ENCODE peak calls at places on chromosomes 7 and 10, in seven cellular contexts. T is mammary epithelial cell; A is T-helper 9 cell; K is NCI-H1694 treated with DMSO at 0.1 percent for 48 hours; W is stimulated activated CD4-positive, alpha-beta T cell treated with anti-CD3 and anti-CD28 coated beads, Interleukin-2, amount 100 ng/mL, for 48 hours; Z is smooth muscle cell of the brain vasculature; N is KG1. F is an unnamed sample.

GRCh38 chr10:106955133-106955532 is 209.4 kb downstream of the SORCS1 start:
- DNase-seq in T (no peak), A (no peak), K (no peak), W (no peak), Z (no peak), N (no peak), F (no peak)

GRCh38 chr10:129877773-129878371 is 86.2 kb downstream of the EBF3 start:
- DNase-seq in T (no peak), A (peak; percentile 11), K (no peak), W (peak; percentile 42), Z (no peak), N (no peak), F (no peak)

GRCh38 chr7:67462781-67463191 is 466.2 kb downstream of the TYW1 start:
- DNase-seq in T (no peak), A (no peak), K (peak; percentile 99), W (no peak), Z (no peak), N (no peak), F (no peak)

GRCh38 chr10:43287056-43288007 is 20.5 kb upstream of the RASGEF1A start:
- DNase-seq in T (peak; percentile 83), A (peak; percentile 27), K (no peak), W (no peak), Z (no peak), N (peak; percentile 36), F (no peak)

GRCh38 chr7:90412458-90413184 is 9.4 kb downstream of the CLDN12 start:
- DNase-seq in T (peak; percentile 30), A (no peak), K (no peak), W (no peak), Z (no peak), N (no peak), F (no peak)

GRCh38 chr10:22473044-22473443 is 127.7 kb downstream of the SPAG6 start:
- DNase-seq in T (no peak), A (no peak), K (no peak), W (no peak), Z (no peak), N (no peak), F (no peak)

GRCh38 chr7:80721880-80722595 is 83.6 kb downstream of the CD36 start:
- DNase-seq in T (peak; percentile 76), A (no peak), K (no peak), W (no peak), Z (no peak), N (no peak), F (no peak)

GRCh38 chr10:80814147-80814652 is 276.5 kb downstream of the SH2D4B start:
- DNase-seq in T (no peak), A (no peak), K (no peak), W (no peak), Z (no peak), N (no peak), F (no peak)

GRCh38 chr10:132897516-132898381 is 44.6 kb downstream of the CFAP46 start:
- DNase-seq in T (no peak), A (no peak), K (no peak), W (no peak), Z (no peak), N (no peak), F (no peak)

GRCh38 chr7:27032843-27033242 is 63.0 kb downstream of the HOXA1 start:
- DNase-seq in T (no peak), A (no peak), K (no peak), W (no peak), Z (no peak), N (no peak), F (peak; percentile 14)

GRCh38 chr7:148898845-148899474 is 14.9 kb upstream of the EZH2 start:
- DNase-seq in T (no peak), A (no peak), K (no peak), W (no peak), Z (no peak), N (no peak), F (no peak)

GRCh38 chr7:34091330-34091917 is 186.1 kb downstream of the BMPER start:
- DNase-seq in T (peak; percentile 42), A (no peak), K (peak; percentile 54), W (no peak), Z (no peak), N (no peak), F (no peak)

GRCh38 chr7:107958764-107959526 is 44.0 kb downstream of the LAMB1 start:
- DNase-seq in T (peak; percentile 87), A (no peak), K (no peak), W (no peak), Z (peak; percentile 60), N (no peak), F (no peak)

GRCh38 chr7:68009716-68010115 is 1013.1 kb downstream of the TYW1 start:
- DNase-seq in T (no peak), A (no peak), K (no peak), W (no peak), Z (no peak), N (no peak), F (no peak)

GRCh38 chr10:71080381-71081228 is 131.8 kb upstream of the UNC5B start:
- DNase-seq in T (no peak), A (no peak), K (no peak), W (no peak), Z (no peak), N (no peak), F (no peak)

GRCh38 chr10:132523561-132524442 is 13.8 kb upstream of the INPP5A start:
- DNase-seq in T (no peak), A (no peak), K (no peak), W (no peak), Z (no peak), N (no peak), F (no peak)

GRCh38 chr10:43922335-43923280 is 273.9 kb upstream of the ZNF32 start:
- DNase-seq in T (no peak), A (no peak), K (no peak), W (no peak), Z (no peak), N (no peak), F (no peak)

GRCh38 chr10:767211-767610 is 77.7 kb upstream of the DIP2C start:
- DNase-seq in T (no peak), A (no peak), K (no peak), W (no peak), Z (no peak), N (no peak), F (no peak)